ENCODE peak calls at places on chromosomes 13 and 19, in seven cellular contexts. C, N, G, V, B, A and T are unnamed samples.

GRCh38 chr13:37485766-37486165 is 112.8 kb downstream of the POSTN start:
- DNase-seq in C (no peak), B (no peak), V (no peak), N (no peak), G (no peak), A (no peak), T (no peak)

GRCh38 chr13:113547248-113547971 is 37.1 kb upstream of the TFDP1 start:
- DNase-seq in N (no peak), B (peak), A (no peak), V (no peak), C (no peak), G (no peak), T (no peak)

GRCh38 chr13:52780092-52780491 is 40.5 kb upstream of the CNMD start:
- DNase-seq in B (no peak), C (no peak), G (no peak), A (no peak), V (no peak), N (no peak), T (no peak)

GRCh38 chr19:41637484-41637883 is 10.6 kb upstream of the CEACAM4 start:
- DNase-seq in N (no peak), A (no peak), G (no peak), V (no peak), B (no peak), C (no peak), T (no peak)

GRCh38 chr13:88339271-88339741 is 668.1 kb downstream of the SLITRK5 start:
- DNase-seq in C (no peak), N (no peak), B (peak), V (no peak), G (no peak), A (no peak), T (no peak)

GRCh38 chr19:47315125-47315821 is 5.6 kb downstream of the C5AR1 start:
- DNase-seq in C (peak), N (no peak), B (peak), V (peak), A (no peak), G (peak), T (no peak)

GRCh38 chr13:62387642-62388041 is 972.0 kb upstream of the PCDH20 start:
- DNase-seq in A (no peak), C (no peak), N (no peak), G (no peak), B (no peak), V (no peak), T (no peak)

GRCh38 chr13:30766234-30766633 is 30.9 kb downstream of the ALOX5AP start:
- DNase-seq in G (no peak), A (no peak), B (no peak), C (no peak), N (no peak), V (no peak), T (no peak)

GRCh38 chr19:31962565-31962996 is 382.8 kb upstream of the ZNF507 start:
- DNase-seq in V (no peak), A (no peak), N (no peak), C (no peak), B (no peak), G (no peak), T (no peak)

GRCh38 chr13:20191902-20192469 is 752 bp downstream of the GJB2 start:
- DNase-seq in N (no peak), B (peak), C (no peak), G (no peak), V (no peak), A (no peak), T (no peak)

GRCh38 chr13:30354481-30355404 is 47.4 kb upstream of the KATNAL1 start:
- DNase-seq in C (no peak), G (no peak), B (no peak), A (no peak), N (no peak), V (no peak), T (no peak)

GRCh38 chr19:19552811-19553210 is 14.7 kb downstream of the CILP2 start:
- DNase-seq in B (no peak), A (no peak), N (no peak), V (no peak), C (no peak), G (no peak), T (no peak)

GRCh38 chr19:40255619-40256166 is 29.2 kb upstream of the CCNP start:
- DNase-seq in A (no peak), G (peak), B (no peak), N (no peak), C (no peak), V (no peak), T (no peak)

GRCh38 chr13:29964181-29964845 is 113.9 kb upstream of the UBL3 start:
- DNase-seq in V (no peak), C (no peak), B (no peak), G (no peak), N (no peak), A (no peak), T (no peak)

GRCh38 chr13:80030491-80030890 is 310.4 kb downstream of the SPRY2 start:
- DNase-seq in C (peak), V (no peak), B (peak), G (no peak), A (no peak), N (no peak), T (no peak)

GRCh38 chr19:55590109-55590508 is 9.2 kb downstream of the FIZ1 start:
- DNase-seq in N (no peak), B (no peak), A (peak), G (no peak), V (no peak), C (no peak), T (no peak)

GRCh38 chr19:1584500-1585242 is 8.0 kb downstream of the MBD3 start:
- DNase-seq in G (no peak), N (no peak), C (no peak), B (no peak), V (no peak), A (no peak), T (no peak)

GRCh38 chr13:30576528-30576927 is 41.2 kb upstream of the USPL1 start:
- DNase-seq in N (no peak), B (no peak), G (no peak), C (peak), V (no peak), A (no peak), T (no peak)

GRCh38 chr13:73849292-73849691 is 284.9 kb downstream of the KLF12 start:
- DNase-seq in B (no peak), C (peak), V (no peak), A (no peak), N (peak), G (no peak), T (no peak)

GRCh38 chr19:14091885-14092462 is 1.4 kb upstream of the SAMD1 start:
- DNase-seq in N (peak), V (no peak), A (no peak), G (no peak), B (no peak), C (no peak), T (no peak)

GRCh38 chr13:107457686-107458085 is 757.6 kb downstream of the LIG4 start:
- DNase-seq in C (no peak), G (no peak), A (no peak), N (no peak), V (no peak), B (no peak), T (no peak)

GRCh38 chr19:18484992-18485391 is 36.9 kb downstream of the ELL start:
- DNase-seq in N (no peak), B (no peak), C (no peak), G (no peak), A (no peak), V (no peak), T (no peak)

GRCh38 chr19:35271546-35271945 is 2.8 kb downstream of the USF2 start:
- DNase-seq in V (no peak), A (no peak), N (no peak), C (no peak), B (no peak), G (no peak), T (no peak)

GRCh38 chr13:70890289-70890688 is 782.0 kb upstream of the KLHL1 start:
- DNase-seq in B (no peak), A (no peak), G (no peak), V (no peak), C (no peak), N (no peak), T (no peak)

GRCh38 chr19:37654118-37654517 is 1.1 kb downstream of the ZFP30 start:
- DNase-seq in A (no peak), N (no peak), C (peak), B (no peak), V (peak), G (no peak), T (no peak)

GRCh38 chr19:4795400-4795799 is 3.9 kb downstream of the FEM1A start:
- DNase-seq in G (no peak), N (no peak), V (no peak), A (no peak), C (peak), B (no peak), T (no peak)

GRCh38 chr19:23698711-23699520 is 11.9 kb upstream of the ZNF675 start:
- DNase-seq in C (peak), V (no peak), G (no peak), B (peak), N (no peak), A (no peak), T (no peak)

GRCh38 chr13:51955841-51956603 is 55.2 kb downstream of the ATP7B start:
- DNase-seq in C (no peak), B (peak), G (no peak), N (no peak), A (peak), V (no peak), T (no peak)

GRCh38 chr19:57802269-57802668 is 12.4 kb downstream of the ZNF552 start:
- DNase-seq in A (peak), V (no peak), G (no peak), B (no peak), N (no peak), C (no peak), T (no peak)

GRCh38 chr19:15563325-15563794 is 51.7 kb upstream of the CYP4F8 start:
- DNase-seq in V (no peak), G (peak), A (no peak), B (peak), C (no peak), N (no peak), T (no peak)

GRCh38 chr19:29211562-29212416 is 1.2 kb downstream of the UQCRFS1 start:
- DNase-seq in A (no peak), B (no peak), V (no peak), C (no peak), G (no peak), N (no peak), T (no peak)

GRCh38 chr13:104810242-104810641 is 1725.2 kb downstream of the EFNB2 start:
- DNase-seq in A (no peak), B (no peak), G (no peak), V (no peak), N (no peak), C (no peak), T (no peak)

GRCh38 chr19:6963937-6964336 is 57.3 kb downstream of the MBD3L2B start:
- DNase-seq in A (no peak), C (no peak), G (no peak), N (peak), B (no peak), V (no peak), T (peak)

GRCh38 chr19:39217094-39217493 is 13.0 kb upstream of the SYCN start:
- DNase-seq in G (no peak), N (no peak), C (no peak), B (no peak), A (no peak), V (no peak), T (no peak)

GRCh38 chr19:39211731-39212376 is 7.8 kb upstream of the SYCN start:
- DNase-seq in V (no peak), B (no peak), A (no peak), C (no peak), N (no peak), G (no peak), T (no peak)

GRCh38 chr19:39208175-39208795 is 4.2 kb upstream of the SYCN start:
- DNase-seq in C (no peak), B (no peak), A (no peak), V (no peak), N (no peak), G (no peak), T (no peak)

GRCh38 chr19:39209196-39209595 is 5.1 kb upstream of the SYCN start:
- DNase-seq in A (no peak), G (no peak), V (no peak), B (no peak), N (no peak), C (no peak), T (no peak)

GRCh38 chr19:39212377-39212742 is 8.3 kb upstream of the SYCN start:
- DNase-seq in A (no peak), B (peak), V (peak), N (peak), C (no peak), G (peak), T (peak)
- TF ChIP-seq CTCF in A (peak), B (no peak), V (no peak), N (peak), C (peak), G (no peak), T (peak)

GRCh38 chr19:48615145-48616040 is 517 bp upstream of the FAM83E start:
- DNase-seq in V (no peak), G (no peak), N (no peak), A (no peak), C (no peak), B (peak), T (no peak)
- TF ChIP-seq CTCF in V (no peak), G (no peak), N (peak), A (no peak), C (peak), B (no peak), T (no peak)

GRCh38 chr13:24277721-24278120 is 31.7 kb upstream of the C1QTNF9 start:
- DNase-seq in C (no peak), V (no peak), N (no peak), G (no peak), B (no peak), A (no peak), T (no peak)
- TF ChIP-seq CTCF in C (no peak), V (no peak), N (no peak), G (no peak), B (no peak), A (no peak), T (no peak)

DNA sequence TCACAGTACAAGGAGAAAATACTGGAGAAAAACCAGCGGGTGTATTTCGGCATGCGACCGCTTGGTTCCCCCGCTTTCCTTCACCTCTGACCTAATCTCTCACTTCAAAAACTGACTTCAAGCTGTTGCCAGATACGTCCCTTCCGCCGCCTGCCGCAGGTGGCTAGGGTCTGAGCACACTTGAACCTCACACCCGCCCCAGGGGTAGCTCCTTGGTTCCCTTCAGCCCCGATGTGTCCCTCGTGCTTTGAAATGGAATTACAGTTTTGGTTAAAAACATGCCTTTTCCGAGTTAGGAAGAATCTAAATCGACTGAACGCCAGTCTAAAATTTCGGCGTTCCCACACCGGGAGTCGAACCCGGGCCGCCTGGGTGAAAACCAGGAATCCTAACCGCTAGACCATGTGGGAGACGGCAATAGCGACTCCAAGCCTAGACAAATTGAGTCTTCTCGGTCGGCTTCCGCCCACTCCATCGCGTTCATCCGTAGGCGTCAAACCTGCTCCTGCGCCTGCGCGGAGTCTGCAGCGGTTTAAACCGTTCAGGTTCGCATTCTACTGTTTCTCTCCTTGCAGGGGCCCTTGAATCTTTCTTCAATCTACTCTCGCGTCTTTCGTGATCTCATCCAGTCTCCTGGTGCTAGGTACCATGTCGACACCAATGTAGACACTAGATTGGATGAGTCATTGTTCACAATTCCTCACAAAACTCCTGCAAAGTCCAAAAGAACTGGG is 71.5 kb downstream of the NUFIP1 start:
- DNase-seq in B (peak), N (peak), C (peak), G (peak), A (peak), V (peak), T (peak)
- TF ChIP-seq CTCF in B (peak), N (peak), C (peak), G (peak), A (peak), V (no peak), T (no peak)